ENCODE peak calls at places on chromosomes 3 and 15, in seven cellular contexts. Q, J, B, E, A, W and C are unnamed samples.
A peak's percentile ranks its signal among the peaks of the same experiment; 100 is the strongest.

GRCh38 chr15:28886431-28887343 is 913 bp downstream of the APBA2 start:
- DNase-seq in Q (no peak), B (no peak), W (no peak), A (no peak), J (no peak), E (no peak), C (no peak)

GRCh38 chr15:64842986-64843561 is 1.4 kb downstream of the PLEKHO2 start:
- DNase-seq in A (peak; percentile 73), B (peak; percentile 57), W (peak; percentile 74), J (no peak), E (no peak), Q (peak; percentile 28), C (peak; percentile 32)

GRCh38 chr3:129077222-129077621 is 16.6 kb downstream of the GP9 start:
- DNase-seq in Q (no peak), E (no peak), W (peak; percentile 33), A (no peak), J (no peak), B (no peak), C (no peak)

GRCh38 chr3:67001086-67001861 is 3.2 kb downstream of the KBTBD8 start:
- DNase-seq in J (no peak), B (no peak), A (no peak), E (no peak), Q (no peak), W (no peak), C (no peak)

GRCh38 chr3:169179193-169180122 is 484.1 kb downstream of the MECOM start:
- DNase-seq in A (no peak), W (no peak), Q (no peak), B (no peak), E (no peak), J (no peak), C (no peak)

GRCh38 chr3:48220746-48221145 is 2.5 kb upstream of the CAMP start:
- DNase-seq in J (no peak), W (no peak), A (no peak), B (no peak), E (no peak), Q (no peak), C (no peak)

GRCh38 chr3:22296641-22297040 is 545.6 kb upstream of the ZNF385D start:
- DNase-seq in A (peak; percentile 69), Q (no peak), J (no peak), E (no peak), W (peak; percentile 58), B (no peak), C (no peak)

GRCh38 chr3:186722457-186722856 is 5.3 kb downstream of the KNG1 start:
- DNase-seq in J (no peak), W (peak; percentile 5), B (no peak), Q (no peak), A (peak; percentile 21), E (no peak), C (no peak)

GRCh38 chr15:28878209-28878608 is 7.6 kb upstream of the APBA2 start:
- DNase-seq in A (no peak), Q (no peak), J (no peak), E (no peak), B (no peak), W (no peak), C (no peak)

GRCh38 chr15:68819451-68820204 is 1.1 kb downstream of the ANP32A start:
- DNase-seq in W (peak; percentile 56), A (peak; percentile 67), Q (peak; percentile 43), E (peak; percentile 35), B (peak; percentile 42), J (peak; percentile 73), C (peak; percentile 25)

GRCh38 chr3:151379083-151379734 is 5.3 kb downstream of the P2RY12 start:
- DNase-seq in W (peak; percentile 25), J (peak; percentile 26), E (no peak), Q (peak; percentile 72), A (peak; percentile 48), B (no peak), C (peak; percentile 62)

GRCh38 chr3:196941846-196942225 is 492 bp downstream of the NCBP2 start:
- DNase-seq in Q (peak; percentile 68), J (peak; percentile 63), A (peak; percentile 62), B (peak; percentile 76), W (peak; percentile 49), E (peak; percentile 43), C (peak; percentile 59)

GRCh38 chr3:171654809-171655208 is 155.5 kb downstream of the PLD1 start:
- DNase-seq in Q (no peak), J (peak; percentile 57), E (peak; percentile 16), W (peak; percentile 62), B (no peak), A (peak; percentile 89), C (no peak)

DNA sequence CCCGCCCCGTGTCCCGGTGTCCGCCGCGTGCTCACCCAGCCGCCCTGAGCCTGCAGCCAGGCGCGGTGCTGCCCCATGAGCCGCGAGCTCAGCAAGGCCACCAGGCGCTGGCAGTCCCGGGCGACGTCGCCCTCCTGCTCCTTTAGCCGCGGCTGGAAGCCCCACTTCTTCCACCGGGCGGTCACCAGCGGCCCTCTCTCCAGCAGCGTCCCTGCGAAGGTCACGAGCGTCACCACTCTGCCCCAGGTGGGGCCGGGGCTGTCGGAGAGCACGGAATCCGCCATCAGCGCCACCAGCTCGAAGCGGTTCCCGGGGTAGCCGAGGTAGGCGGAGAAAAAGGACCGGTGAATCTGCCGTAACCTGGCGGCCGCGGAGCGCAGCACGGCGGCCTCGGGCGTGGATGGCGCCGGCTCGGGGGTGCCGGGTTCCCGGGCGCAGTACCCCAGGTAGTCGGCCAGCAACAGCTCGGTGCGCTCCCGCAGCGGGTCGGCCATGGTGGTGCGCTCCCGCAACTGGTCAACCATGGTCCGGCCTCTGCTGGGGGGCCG is 298 bp downstream of the BCL2L10 start:
- DNase-seq in E (no peak), A (no peak), Q (no peak), J (peak; percentile 49), W (no peak), B (peak; percentile 73), C (peak; percentile 33)
- TF ChIP-seq CTCF in E (no peak), A (no peak), Q (no peak), J (no peak), W (no peak), B (no peak), C (no peak)

GRCh38 chr3:71416868-71417267 is 166.7 kb downstream of the FOXP1 start:
- DNase-seq in A (no peak), W (no peak), B (no peak), E (no peak), J (no peak), Q (no peak), C (no peak)
- TF ChIP-seq CTCF in A (no peak), W (no peak), B (no peak), E (no peak), J (no peak), Q (no peak), C (no peak)

GRCh38 chr3:25567806-25568524 is 96.7 kb downstream of the TOP2B start:
- DNase-seq in A (no peak), J (no peak), B (no peak), W (no peak), Q (no peak), E (no peak), C (no peak)

GRCh38 chr3:25565807-25566206 is 98.9 kb downstream of the TOP2B start:
- DNase-seq in W (no peak), A (no peak), J (no peak), B (no peak), Q (no peak), E (no peak), C (no peak)

GRCh38 chr3:25567390-25567789 is 97.3 kb downstream of the TOP2B start:
- DNase-seq in E (no peak), Q (no peak), A (no peak), B (no peak), J (no peak), W (no peak), C (no peak)

GRCh38 chr3:25568525-25569078 is 96.1 kb downstream of the TOP2B start:
- DNase-seq in W (no peak), J (no peak), Q (no peak), E (no peak), B (no peak), A (no peak), C (no peak)

DNA sequence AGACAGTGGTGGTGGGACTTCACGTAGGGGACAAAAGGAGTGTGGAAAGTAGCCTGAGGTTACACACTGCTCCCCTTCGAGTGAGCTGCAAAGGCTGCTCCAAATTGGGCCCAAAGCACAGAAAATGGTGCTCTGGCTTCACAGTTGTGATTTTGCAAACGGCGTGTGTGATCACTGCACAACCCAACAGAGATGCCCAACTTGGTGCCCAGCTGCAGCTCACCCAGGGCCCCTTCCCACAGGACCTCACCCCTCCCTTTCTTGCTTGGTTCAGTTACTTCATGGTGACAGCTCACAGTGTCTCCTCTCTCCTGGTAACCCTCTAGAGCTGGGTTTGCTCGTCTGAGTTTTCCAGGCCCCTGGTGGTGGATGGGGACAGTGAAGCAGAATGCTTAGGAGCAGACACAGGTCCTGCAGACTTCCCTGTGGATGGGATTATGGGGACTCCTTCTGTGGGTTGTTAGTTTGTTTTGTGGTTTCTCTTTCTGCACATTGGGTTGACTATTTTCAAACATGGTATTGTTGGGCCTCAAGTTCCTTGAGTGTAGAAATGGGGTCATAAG is 98.3 kb downstream of the TOP2B start:
- DNase-seq in B (no peak), J (no peak), E (no peak), Q (no peak), W (no peak), A (no peak), C (no peak)
- TF ChIP-seq CTCF in B (no peak), J (no peak), E (no peak), Q (no peak), W (no peak), A (peak; percentile 8), C (no peak)

DNA sequence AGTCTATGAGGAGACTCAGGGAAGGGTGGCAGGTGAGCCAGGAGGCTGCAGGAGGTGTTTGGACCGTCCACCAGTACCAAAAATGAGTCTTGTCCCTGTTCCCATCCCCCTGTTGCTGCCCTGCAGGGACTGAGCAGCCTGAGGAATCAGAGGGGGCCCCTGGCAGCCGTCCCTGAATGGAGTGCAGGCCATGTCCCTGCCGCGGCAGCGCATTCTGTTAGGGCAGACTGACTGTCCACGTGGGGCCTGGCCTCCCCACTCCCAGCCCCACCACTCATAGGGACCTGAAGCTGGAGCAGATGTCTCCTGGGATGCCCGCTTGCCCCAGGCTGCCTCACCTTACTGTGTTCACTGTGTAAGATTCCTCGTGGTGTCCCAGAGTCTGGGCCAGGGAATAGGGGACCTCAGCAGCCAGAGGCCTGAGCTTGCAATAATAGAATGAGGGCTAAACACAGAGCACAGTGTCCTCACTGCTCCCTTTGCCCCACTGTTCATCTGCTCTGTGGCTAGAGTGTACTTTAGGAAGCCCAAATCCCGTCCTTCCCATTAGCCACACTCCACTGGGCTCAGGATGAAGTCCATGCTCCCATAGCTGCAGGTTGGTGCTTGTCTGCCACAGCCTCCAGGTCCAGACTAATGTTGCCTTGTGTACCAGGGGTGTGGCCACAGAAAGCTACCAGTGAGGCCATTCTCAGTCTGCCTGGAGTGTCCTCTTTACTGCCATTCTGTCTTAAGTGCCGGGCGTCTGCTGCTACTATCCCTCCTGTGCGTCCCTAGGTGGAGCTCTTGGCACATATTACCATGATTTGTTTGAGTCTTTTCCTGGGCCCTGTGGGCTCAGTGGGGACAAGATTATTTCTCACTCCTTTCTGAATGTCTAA is 63.2 kb downstream of the HCN4 start:
- DNase-seq in W (peak; percentile 70), B (peak; percentile 66), E (no peak), Q (peak; percentile 56), J (peak; percentile 81), A (peak; percentile 84), C (peak; percentile 56)
- TF ChIP-seq CTCF in W (peak; percentile 65), B (peak; percentile 14), E (peak; percentile 9), Q (peak; percentile 67), J (peak; percentile 12), A (peak; percentile 78), C (no peak)

GRCh38 chr3:88219138-88219792 is 69.5 kb downstream of the C3orf38 start:
- DNase-seq in W (peak; percentile 46), J (peak; percentile 71), E (peak; percentile 31), A (peak; percentile 71), B (peak; percentile 70), Q (peak; percentile 55), C (peak; percentile 66)
- TF ChIP-seq CTCF in W (peak; percentile 50), J (peak; percentile 27), E (no peak), A (peak; percentile 70), B (peak; percentile 49), Q (peak; percentile 67), C (no peak)